ENCODE peak calls at places on chromosomes 2 and 18, in eight cellular contexts. I is esophagus muscularis mucosa; X is glutamatergic neuron; R is Calu3; U is astrocyte of the cerebellum; M is CD8-positive, alpha-beta T cell; B is epithelial cell of proximal tubule; H is fibroblast of pulmonary artery. G is an unnamed sample.

GRCh38 chr2:241540391-241540765 is 18.2 kb upstream of the BOK start:
- DNase-seq in B (no peak), X (no peak), U (no peak), I (no peak), R (no peak), M (no peak), H (no peak), G (no peak)

GRCh38 chr2:45962522-45962921 is 311.0 kb downstream of the PRKCE start:
- DNase-seq in B (no peak), R (peak), M (no peak), I (no peak), H (peak), X (no peak), U (peak), G (no peak)

GRCh38 chr2:11955314-11955713 is 208.9 kb downstream of the LPIN1 start:
- DNase-seq in H (no peak), M (no peak), X (no peak), U (no peak), B (no peak), I (no peak), R (no peak), G (no peak)

GRCh38 chr2:187338679-187339121 is 109.4 kb downstream of the CALCRL start:
- DNase-seq in R (no peak), X (peak), H (no peak), U (no peak), M (no peak), I (no peak), B (no peak), G (no peak)

GRCh38 chr2:205456682-205457081 is 225.6 kb upstream of the NRP2 start:
- DNase-seq in H (no peak), M (no peak), I (no peak), U (no peak), R (no peak), B (no peak), X (no peak), G (no peak)

GRCh38 chr18:71899183-71899582 is 645.0 kb downstream of the CBLN2 start:
- DNase-seq in M (no peak), B (no peak), X (no peak), H (no peak), R (no peak), I (no peak), U (no peak), G (no peak)

GRCh38 chr2:73128841-73129535 is 16.2 kb upstream of the RAB11FIP5 start:
- DNase-seq in U (no peak), B (no peak), X (no peak), I (peak), M (no peak), H (no peak), R (no peak), G (no peak)

GRCh38 chr2:218569661-218570500 is 1.2 kb downstream of the CNOT9 start:
- DNase-seq in I (no peak), M (no peak), B (peak), U (no peak), H (peak), R (peak), X (no peak), G (no peak)

GRCh38 chr18:70991577-70991976 is 702.7 kb downstream of the SOCS6 start:
- DNase-seq in B (no peak), R (no peak), X (no peak), U (no peak), I (no peak), H (peak), M (no peak), G (no peak)

GRCh38 chr2:128784626-128785306 is 466.1 kb upstream of the HS6ST1 start:
- DNase-seq in M (peak), B (no peak), R (no peak), H (no peak), I (peak), U (no peak), X (no peak), G (no peak)

GRCh38 chr2:10452334-10452733 is 4.2 kb upstream of the ODC1 start:
- DNase-seq in R (peak), M (no peak), B (no peak), H (peak), X (no peak), U (no peak), I (no peak), G (no peak)

GRCh38 chr2:118221952-118222594 is 133.8 kb downstream of the INSIG2 start:
- DNase-seq in I (no peak), B (peak), H (peak), R (peak), X (no peak), M (no peak), U (peak), G (no peak)

GRCh38 chr2:15939556-15939853 is 845 bp upstream of the MYCN start:
- DNase-seq in I (no peak), M (no peak), B (no peak), H (no peak), R (no peak), X (peak), U (no peak), G (no peak)

GRCh38 chr18:48844271-48844670 is 106.5 kb downstream of the SMAD7 start:
- DNase-seq in M (no peak), R (no peak), I (no peak), X (peak), U (no peak), H (no peak), B (no peak), G (no peak)

GRCh38 chr2:186349508-186349907 is 136.6 kb upstream of the ZC3H15 start:
- DNase-seq in I (no peak), U (peak), X (no peak), B (no peak), H (peak), M (no peak), R (peak), G (no peak)

GRCh38 chr2:163182764-163183354 is 344.3 kb upstream of the KCNH7 start:
- DNase-seq in B (no peak), U (peak), I (no peak), X (no peak), R (no peak), M (no peak), H (peak), G (no peak)

GRCh38 chr2:53353372-53354111 is 414.1 kb upstream of the CHAC2 start:
- DNase-seq in H (peak), U (peak), R (peak), M (no peak), X (no peak), I (no peak), B (no peak), G (no peak)

GRCh38 chr2:63926800-63927199 is 85.1 kb downstream of the UGP2 start:
- DNase-seq in M (no peak), I (no peak), X (peak), U (no peak), H (no peak), R (no peak), B (no peak), G (no peak)

GRCh38 chr2:183269956-183270355 is 145.7 kb downstream of the NUP35 start:
- DNase-seq in I (no peak), H (peak), U (peak), M (no peak), R (no peak), X (no peak), B (no peak), G (no peak)

DNA sequence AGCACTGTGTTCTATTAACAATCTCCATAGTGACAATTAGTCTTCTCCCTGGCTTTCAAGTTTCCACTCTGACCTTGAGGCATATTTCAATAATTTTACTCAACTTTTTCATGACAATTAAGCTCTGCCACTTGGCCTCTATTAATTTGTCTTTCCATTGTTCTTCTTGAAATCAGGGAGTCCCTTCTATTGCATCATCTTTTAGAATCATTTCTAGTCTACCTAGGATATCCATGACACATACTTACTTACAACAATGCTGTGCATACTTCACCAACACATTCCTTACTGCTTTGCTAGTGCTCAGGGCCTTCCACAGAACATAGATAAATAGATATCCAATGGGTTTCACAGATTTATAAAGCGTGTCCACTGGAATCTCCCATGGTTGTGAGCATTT is 331.5 kb upstream of the LRP1B start:
- DNase-seq in M (no peak), R (no peak), X (no peak), U (no peak), I (no peak), H (no peak), B (peak), G (no peak)
- TF ChIP-seq CTCF in M (no peak), R (no peak), X (no peak), U (no peak), I (no peak), H (no peak), B (no peak), G (no peak)

DNA sequence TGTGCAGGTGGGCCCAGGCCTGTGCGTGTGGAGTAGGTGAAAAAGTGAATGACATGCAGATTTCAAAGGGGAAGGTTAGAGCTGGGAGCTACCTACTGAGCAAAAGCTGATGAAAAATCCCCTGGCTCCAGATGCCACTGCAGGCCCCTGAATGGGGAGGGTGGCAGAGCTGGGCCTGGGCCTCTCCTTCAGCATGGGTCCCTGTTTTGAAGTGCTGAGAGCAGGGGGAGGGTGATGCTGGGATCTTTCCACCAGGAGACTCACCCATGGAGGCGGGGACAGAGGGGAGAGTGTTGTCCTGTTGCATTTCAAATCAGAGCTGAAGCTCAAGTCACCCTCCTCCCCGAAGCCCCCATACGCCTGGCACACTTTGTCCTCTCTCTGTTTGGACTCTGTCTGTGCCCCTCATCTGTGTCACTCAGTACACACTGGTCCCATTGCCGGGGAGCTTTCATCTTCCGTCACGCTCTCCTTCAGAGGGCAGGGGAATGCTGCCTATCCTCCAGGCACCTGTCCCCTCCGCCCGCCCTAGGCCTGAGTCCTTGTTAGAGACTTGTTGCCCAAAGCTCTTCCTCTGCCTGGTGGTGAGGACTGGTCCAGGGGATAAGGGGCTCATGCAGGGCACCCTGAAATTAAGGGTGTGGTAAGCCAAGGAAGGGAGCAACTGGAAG is 206.6 kb downstream of the HAUS1 start:
- DNase-seq in B (no peak), R (no peak), H (no peak), X (no peak), I (no peak), U (no peak), M (no peak), G (no peak)
- TF ChIP-seq CTCF in B (no peak), R (no peak), H (no peak), X (no peak), I (no peak), U (no peak), M (no peak), G (no peak)

GRCh38 chr2:220296174-220296573 is 668.7 kb downstream of the SLC4A3 start:
- DNase-seq in H (no peak), U (no peak), R (no peak), M (no peak), X (no peak), B (no peak), I (no peak), G (no peak)
- TF ChIP-seq CTCF in H (no peak), U (no peak), R (no peak), M (no peak), X (no peak), B (peak), I (no peak), G (no peak)

GRCh38 chr2:55314985-55315384 is 46.0 kb upstream of the MTIF2 start:
- DNase-seq in H (no peak), B (no peak), R (no peak), X (no peak), M (no peak), U (no peak), I (no peak), G (no peak)

GRCh38 chr2:55311444-55311870 is 42.4 kb upstream of the MTIF2 start:
- DNase-seq in I (no peak), B (no peak), R (no peak), H (peak), M (no peak), U (peak), X (no peak), G (no peak)

DNA sequence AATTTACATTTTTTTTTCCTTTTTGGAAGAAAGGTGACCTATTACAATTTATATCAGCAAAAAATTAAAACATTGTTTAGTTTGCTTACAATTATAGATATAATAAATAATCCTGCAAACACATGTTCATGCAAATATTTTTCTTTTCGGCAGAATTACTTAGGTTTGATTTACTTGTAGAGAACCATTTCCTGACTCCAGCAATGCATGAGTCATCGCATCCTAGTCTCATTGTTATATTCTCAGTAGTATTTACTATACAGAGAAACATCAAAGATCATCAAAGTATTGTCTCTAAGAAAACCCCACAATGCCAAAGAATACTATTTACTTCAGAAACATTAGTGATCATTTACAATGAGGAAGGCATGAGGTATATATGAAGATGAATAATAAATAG is 40.4 kb upstream of the MTIF2 start:
- DNase-seq in H (peak), U (peak), I (no peak), X (no peak), R (no peak), B (no peak), M (no peak), G (no peak)
- TF ChIP-seq CTCF in H (no peak), U (no peak), I (no peak), X (no peak), R (no peak), B (no peak), M (no peak), G (no peak)

GRCh38 chr18:34322365-34323289 is 97.9 kb upstream of the NOL4 start:
- DNase-seq in M (no peak), B (peak), H (peak), I (no peak), R (peak), U (peak), X (peak), G (no peak)
- TF ChIP-seq CTCF in M (no peak), B (peak), H (peak), I (peak), R (peak), U (peak), X (peak), G (no peak)

GRCh38 chr2:230661072-230661957 is 51.3 kb upstream of the CAB39 start:
- DNase-seq in I (no peak), B (no peak), U (no peak), M (peak), R (no peak), X (no peak), H (no peak), G (no peak)

GRCh38 chr2:230657906-230658305 is 54.7 kb upstream of the CAB39 start:
- DNase-seq in U (no peak), M (no peak), I (no peak), H (no peak), R (no peak), X (no peak), B (no peak), G (no peak)

GRCh38 chr2:230658877-230659652 is 53.6 kb upstream of the CAB39 start:
- DNase-seq in U (no peak), X (no peak), M (no peak), B (no peak), H (no peak), R (no peak), I (no peak), G (no peak)

GRCh38 chr2:230658577-230658876 is 54.1 kb upstream of the CAB39 start:
- DNase-seq in M (no peak), X (no peak), U (no peak), R (no peak), H (no peak), I (no peak), B (no peak), G (no peak)

DNA sequence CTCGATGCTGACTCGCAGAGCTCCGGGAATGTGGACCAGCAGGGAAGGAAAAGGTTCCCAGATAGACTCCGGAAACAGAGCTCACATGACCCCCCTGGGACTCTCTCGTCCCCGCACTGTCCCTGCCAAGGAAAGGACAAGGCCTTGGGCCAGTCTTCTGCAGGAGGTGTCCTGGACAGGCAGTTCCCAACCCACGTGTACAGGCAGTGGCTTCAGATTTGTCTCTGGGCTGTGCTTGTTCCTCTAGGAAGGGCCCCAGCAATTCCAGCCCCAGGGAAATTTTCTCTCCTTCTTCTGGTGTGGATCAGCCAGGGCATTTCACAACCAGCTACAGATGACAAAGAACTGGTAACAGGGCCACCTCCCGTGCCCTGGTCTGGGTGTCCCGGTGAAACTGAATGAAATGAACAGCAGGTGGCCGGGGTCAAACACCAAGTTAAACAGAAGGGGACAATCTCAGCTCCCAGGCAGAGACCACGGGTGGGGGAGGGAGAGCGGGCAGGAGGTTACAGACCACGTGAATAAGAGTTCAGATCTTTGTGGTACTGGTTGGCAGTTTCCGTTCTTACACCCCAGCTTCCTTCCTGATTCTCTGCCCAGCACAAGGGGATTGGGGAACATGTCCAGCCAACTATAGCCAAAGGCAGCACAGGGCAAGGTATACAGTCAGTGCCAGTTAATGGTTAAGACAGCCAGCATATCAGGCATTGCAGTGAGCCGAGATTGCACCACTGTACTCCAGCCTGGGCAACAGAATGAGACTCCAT is 52.2 kb upstream of the CAB39 start:
- DNase-seq in M (peak), B (no peak), R (no peak), I (no peak), X (no peak), H (no peak), U (no peak), G (no peak)
- TF ChIP-seq CTCF in M (no peak), B (no peak), R (no peak), I (no peak), X (no peak), H (no peak), U (no peak), G (no peak)

DNA sequence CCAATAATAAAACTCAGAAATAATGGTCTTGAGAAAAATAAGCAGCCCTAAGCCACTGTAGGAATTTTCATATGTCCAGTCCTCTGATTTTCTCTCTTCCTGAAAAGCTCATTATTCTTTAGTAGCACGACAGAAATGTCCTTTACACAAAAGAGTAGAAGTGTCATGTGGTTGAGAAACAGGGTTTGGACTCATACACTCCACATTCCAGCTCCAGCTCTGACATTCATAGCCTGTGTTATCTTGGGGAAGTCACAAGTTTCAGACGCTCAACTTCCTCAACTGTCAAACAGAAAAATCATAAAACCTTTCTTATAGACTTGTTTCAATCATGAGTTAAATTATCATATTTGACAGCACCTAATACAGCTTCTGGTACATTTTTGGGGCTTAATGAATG is 511.5 kb downstream of the TNS1 start:
- DNase-seq in U (no peak), H (peak), B (no peak), M (no peak), I (no peak), X (no peak), R (no peak), G (no peak)
- TF ChIP-seq CTCF in U (no peak), H (no peak), B (no peak), M (no peak), I (no peak), X (no peak), R (no peak), G (no peak)